ENCODE peak calls at places on chromosomes 3 and 15, in nine cellular contexts. E is neural crest cell; T is AG10803; W is kidney tubule cell; K is mesendoderm; O is activated CD4-positive, alpha-beta T cell treated with anti-CD3 and anti-CD28 coated beads for 48 hours; A is iris pigment epithelial cell; X is posterior vena cava; R is T47D. N is an unnamed sample.

GRCh38 chr3:114627760-114628159 is 333.9 kb downstream of the TIGIT start:
- DNase-seq in R (no peak), K (no peak), W (no peak), X (no peak), T (peak; percentile 83), O (no peak), E (no peak), A (peak; percentile 78), N (no peak)

GRCh38 chr15:73389971-73390544 is 21.3 kb upstream of the HCN4 start:
- DNase-seq in W (no peak), X (no peak), O (no peak), E (no peak), K (no peak), A (peak; percentile 36), T (no peak), R (no peak), N (no peak)

GRCh38 chr3:123373535-123373987 is 75.3 kb downstream of the ADCY5 start:
- DNase-seq in R (no peak), W (no peak), A (no peak), K (no peak), T (no peak), E (no peak), O (no peak), X (peak; percentile 68), N (no peak)

GRCh38 chr3:145776782-145777408 is 384.1 kb downstream of the PLOD2 start:
- DNase-seq in K (peak; percentile 73), A (peak; percentile 72), W (peak; percentile 46), X (no peak), R (peak; percentile 13), T (peak; percentile 71), E (peak; percentile 61), O (peak; percentile 15), N (peak; percentile 47)

GRCh38 chr3:380801-381200 is 184.2 kb downstream of the CHL1 start:
- DNase-seq in A (no peak), R (no peak), E (no peak), X (no peak), K (no peak), O (no peak), W (no peak), T (no peak), N (no peak)

GRCh38 chr3:59444293-59444671 is 394.5 kb upstream of the CFAP20DC start:
- DNase-seq in R (no peak), K (no peak), A (no peak), T (no peak), E (no peak), O (peak; percentile 34), W (no peak), X (no peak), N (no peak)

GRCh38 chr3:134344560-134344959 is 29.7 kb downstream of the AMOTL2 start:
- DNase-seq in A (no peak), X (no peak), T (no peak), R (no peak), K (no peak), E (no peak), O (no peak), W (no peak), N (no peak)

GRCh38 chr3:9422712-9423424 is 25.5 kb downstream of the SETD5 start:
- DNase-seq in X (no peak), T (peak; percentile 98), E (peak; percentile 14), K (peak; percentile 85), R (peak; percentile 35), W (peak; percentile 91), A (peak; percentile 98), O (no peak), N (peak; percentile 72)

GRCh38 chr3:148680289-148680688 is 17.4 kb upstream of the AGTR1 start:
- DNase-seq in W (no peak), T (no peak), O (no peak), X (no peak), K (no peak), A (no peak), E (no peak), R (no peak), N (no peak)

N was measured in D341Med.